ENCODE peak calls at places on chromosomes 5 and 9, in seven cellular contexts. L is tibial nerve, P is left ventricle myocardium inferior, H is epithelial cell of esophagus, E is SK-N-SH, G is endothelial cell, T is esophagus squamous epithelium. O is an unnamed sample.

GRCh38 chr5:54180616-54181015 is 129.8 kb downstream of the ARL15 start:
- DNase-seq in L (no peak), G (no peak), T (no peak), H (no peak), P (no peak), E (no peak), O (no peak)

GRCh38 chr5:86463339-86463738 is 154.4 kb upstream of the COX7C start:
- DNase-seq in E (peak), P (no peak), H (no peak), L (no peak), G (no peak), T (no peak), O (no peak)

GRCh38 chr5:94544031-94544650 is 74.3 kb downstream of the KIAA0825 start:
- DNase-seq in L (no peak), T (no peak), E (no peak), P (no peak), G (no peak), H (peak), O (no peak)

GRCh38 chr5:9339206-9339818 is 206.6 kb downstream of the SEMA5A start:
- DNase-seq in G (peak), E (peak), H (no peak), T (no peak), L (no peak), P (no peak), O (no peak)

GRCh38 chr5:86879086-86879485 is 261.3 kb downstream of the COX7C start:
- DNase-seq in T (no peak), H (no peak), L (no peak), E (no peak), G (no peak), P (no peak), O (no peak)

GRCh38 chr5:38634961-38635369 is 78.5 kb upstream of the LIFR start:
- DNase-seq in H (peak), L (no peak), G (no peak), P (no peak), E (no peak), T (no peak), O (no peak)

GRCh38 chr9:104927216-104927911 is 591 bp downstream of the ABCA1 start:
- DNase-seq in H (peak), L (no peak), T (no peak), P (peak), G (peak), E (peak), O (no peak)

GRCh38 chr5:145797336-145797735 is 37.8 kb downstream of the PRELID2 start:
- DNase-seq in L (no peak), E (no peak), G (no peak), P (no peak), H (peak), T (no peak), O (no peak)

GRCh38 chr5:168066536-168067208 is 224.8 kb upstream of the WWC1 start:
- DNase-seq in E (no peak), G (no peak), T (no peak), P (no peak), L (no peak), H (no peak), O (no peak)

GRCh38 chr9:96565684-96566360 is 53.8 kb downstream of the CDC14B start:
- DNase-seq in L (no peak), T (no peak), H (peak), E (no peak), G (no peak), P (no peak), O (no peak)

GRCh38 chr5:100667021-100667671 is 132.0 kb downstream of the FAM174A start:
- DNase-seq in T (no peak), L (no peak), P (no peak), H (peak), E (no peak), G (no peak), O (no peak)

GRCh38 chr5:6733411-6734242 is 20.4 kb downstream of the TENT4A start:
- DNase-seq in P (no peak), L (no peak), T (no peak), H (no peak), E (no peak), G (no peak), O (no peak)

GRCh38 chr5:135999396-136000139 is 29.2 kb upstream of the TGFBI start:
- DNase-seq in T (no peak), P (no peak), L (no peak), H (no peak), E (no peak), G (no peak), O (no peak)

GRCh38 chr5:141709704-141710267 is 27.8 kb upstream of the ARAP3 start:
- DNase-seq in P (no peak), H (no peak), L (no peak), T (no peak), E (no peak), G (no peak), O (no peak)

GRCh38 chr5:132059043-132059695 is 1.3 kb upstream of the IL3 start:
- DNase-seq in H (no peak), G (no peak), P (peak), E (peak), L (no peak), T (no peak), O (no peak)

GRCh38 chr5:176166427-176166826 is 71.8 kb upstream of the SIMC1 start:
- DNase-seq in G (no peak), P (no peak), T (no peak), L (no peak), E (no peak), H (peak), O (no peak)

GRCh38 chr5:64295100-64295499 is 129.5 kb downstream of the RNF180 start:
- DNase-seq in E (no peak), H (no peak), T (no peak), G (no peak), L (no peak), P (no peak), O (no peak)

GRCh38 chr5:9156282-9156681 is 389.6 kb downstream of the SEMA5A start:
- DNase-seq in G (peak), L (no peak), T (no peak), P (no peak), E (peak), H (peak), O (no peak)

GRCh38 chr5:152271420-152271819 is 133.7 kb downstream of the NMUR2 start:
- DNase-seq in P (no peak), H (peak), E (no peak), G (peak), L (no peak), T (no peak), O (no peak)

GRCh38 chr9:93911136-93911745 is 43.9 kb downstream of the BARX1 start:
- DNase-seq in L (no peak), P (no peak), T (no peak), H (no peak), G (no peak), E (no peak), O (no peak)

GRCh38 chr9:78549711-78550110 is 252.8 kb downstream of the PSAT1 start:
- DNase-seq in E (no peak), H (no peak), L (no peak), G (no peak), P (no peak), T (no peak), O (no peak)

GRCh38 chr9:131443648-131444047 is 49.8 kb downstream of the PRRC2B start:
- DNase-seq in L (no peak), P (no peak), G (no peak), H (no peak), E (no peak), T (no peak), O (no peak)

GRCh38 chr5:3428355-3428754 is 167.3 kb upstream of the IRX1 start:
- DNase-seq in L (no peak), E (no peak), P (no peak), H (no peak), T (no peak), G (no peak), O (no peak)

GRCh38 chr9:114448706-114449105 is 56.6 kb downstream of the WHRN start:
- DNase-seq in E (no peak), P (no peak), G (no peak), H (no peak), T (no peak), L (no peak), O (no peak)

GRCh38 chr5:14809369-14810144 is 62.0 kb downstream of the ANKH start:
- DNase-seq in G (no peak), H (peak), L (peak), E (no peak), T (peak), P (peak), O (peak)

GRCh38 chr9:99030082-99030481 is 74.8 kb upstream of the TGFBR1 start:
- DNase-seq in H (peak), L (no peak), G (no peak), E (no peak), T (no peak), P (no peak), O (no peak)

GRCh38 chr9:91178281-91179236 is 183.2 kb downstream of the AUH start:
- DNase-seq in T (no peak), G (no peak), L (no peak), E (no peak), H (no peak), P (no peak), O (no peak)

GRCh38 chr5:66741394-66741793 is 145.2 kb downstream of the MAST4 start:
- DNase-seq in H (no peak), L (no peak), P (no peak), E (no peak), G (no peak), T (no peak), O (no peak)

GRCh38 chr5:38463634-38464521 is 92.6 kb downstream of the LIFR start:
- DNase-seq in G (no peak), T (no peak), L (no peak), P (no peak), H (peak), E (no peak), O (no peak)

GRCh38 chr9:91758491-91758981 is 191.5 kb downstream of the ROR2 start:
- DNase-seq in G (peak), P (no peak), T (no peak), L (no peak), H (peak), E (peak), O (no peak)

GRCh38 chr9:4212661-4213060 is 87.2 kb downstream of the GLIS3 start:
- DNase-seq in H (no peak), E (no peak), G (no peak), T (no peak), L (no peak), P (no peak), O (no peak)

GRCh38 chr9:22158983-22159382 is 149.9 kb upstream of the CDKN2B start:
- DNase-seq in P (peak), L (peak), G (peak), T (no peak), H (peak), E (no peak), O (no peak)
- TF ChIP-seq CTCF in P (no peak), L (no peak), G (no peak), T (no peak), H (no peak), E (no peak), O (no peak)

GRCh38 chr9:137213160-137214060 is 7.9 kb downstream of the NDOR1 start:
- DNase-seq in E (peak), P (no peak), T (no peak), G (no peak), H (no peak), L (no peak), O (no peak)
- TF ChIP-seq CTCF in E (peak), P (no peak), T (no peak), G (no peak), H (peak), L (no peak), O (no peak)

DNA sequence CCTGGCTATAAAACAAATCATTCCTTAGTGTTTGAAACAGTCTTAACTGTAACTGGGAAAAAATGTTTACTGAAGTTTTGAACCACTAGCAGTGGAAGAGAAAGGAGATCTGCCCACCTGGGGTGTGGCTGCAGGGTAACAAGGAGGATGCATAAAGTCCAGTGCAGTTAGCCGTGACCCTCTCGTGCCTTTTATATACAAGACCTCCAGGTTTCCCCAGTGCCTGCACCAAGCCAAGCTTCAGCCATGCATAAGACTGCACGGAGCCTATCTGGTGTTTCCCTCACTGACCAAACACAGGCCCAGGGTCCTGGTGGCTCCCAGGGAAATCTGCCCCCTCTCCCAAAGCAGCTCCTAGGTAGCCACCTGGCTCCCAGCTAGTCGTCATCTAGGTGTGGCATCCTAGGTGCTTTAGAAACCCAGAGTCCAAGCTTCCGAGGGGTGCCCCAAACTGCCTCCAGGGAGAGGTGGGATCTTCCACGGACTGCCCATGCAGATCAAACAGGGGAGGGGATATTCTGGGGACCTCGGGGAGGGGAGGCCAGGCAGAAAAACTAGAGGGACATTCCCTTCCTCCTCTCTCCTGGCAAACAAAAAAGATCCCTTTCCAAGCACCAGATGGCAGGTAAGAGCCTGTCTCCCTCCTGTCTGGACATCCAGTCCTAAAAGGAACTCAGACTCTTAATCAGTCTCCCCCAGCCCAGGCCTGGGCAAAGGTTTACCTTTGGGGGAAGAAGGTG is 2.7 kb downstream of the SHB start:
- DNase-seq in E (no peak), L (no peak), G (no peak), H (peak), P (no peak), T (no peak), O (no peak)
- TF ChIP-seq CTCF in E (peak), L (no peak), G (no peak), H (peak), P (peak), T (peak), O (peak)

GRCh38 chr9:128068656-128069221 is 707 bp downstream of the SLC25A25 start:
- DNase-seq in E (peak), L (no peak), G (no peak), T (no peak), H (no peak), P (no peak), O (no peak)

GRCh38 chr9:128065907-128066712 is 1.0 kb downstream of the NAIF1 start:
- DNase-seq in E (no peak), L (no peak), G (no peak), H (no peak), T (no peak), P (no peak), O (no peak)

GRCh38 chr9:128067898-128068655 is at the start of gene SLC25A25:
- DNase-seq in E (peak), L (peak), H (peak), G (peak), P (peak), T (peak), O (peak)

GRCh38 chr9:128067622-128067897 is 440 bp upstream of the NAIF1 start:
- DNase-seq in T (no peak), G (no peak), E (no peak), L (no peak), P (no peak), H (no peak), O (no peak)

GRCh38 chr9:128066713-128067621 is at the start of gene NAIF1:
- DNase-seq in H (peak), G (peak), T (peak), L (peak), E (peak), P (peak), O (peak)
- TF ChIP-seq CTCF in H (no peak), G (no peak), T (no peak), L (no peak), E (no peak), P (no peak), O (no peak)

DNA sequence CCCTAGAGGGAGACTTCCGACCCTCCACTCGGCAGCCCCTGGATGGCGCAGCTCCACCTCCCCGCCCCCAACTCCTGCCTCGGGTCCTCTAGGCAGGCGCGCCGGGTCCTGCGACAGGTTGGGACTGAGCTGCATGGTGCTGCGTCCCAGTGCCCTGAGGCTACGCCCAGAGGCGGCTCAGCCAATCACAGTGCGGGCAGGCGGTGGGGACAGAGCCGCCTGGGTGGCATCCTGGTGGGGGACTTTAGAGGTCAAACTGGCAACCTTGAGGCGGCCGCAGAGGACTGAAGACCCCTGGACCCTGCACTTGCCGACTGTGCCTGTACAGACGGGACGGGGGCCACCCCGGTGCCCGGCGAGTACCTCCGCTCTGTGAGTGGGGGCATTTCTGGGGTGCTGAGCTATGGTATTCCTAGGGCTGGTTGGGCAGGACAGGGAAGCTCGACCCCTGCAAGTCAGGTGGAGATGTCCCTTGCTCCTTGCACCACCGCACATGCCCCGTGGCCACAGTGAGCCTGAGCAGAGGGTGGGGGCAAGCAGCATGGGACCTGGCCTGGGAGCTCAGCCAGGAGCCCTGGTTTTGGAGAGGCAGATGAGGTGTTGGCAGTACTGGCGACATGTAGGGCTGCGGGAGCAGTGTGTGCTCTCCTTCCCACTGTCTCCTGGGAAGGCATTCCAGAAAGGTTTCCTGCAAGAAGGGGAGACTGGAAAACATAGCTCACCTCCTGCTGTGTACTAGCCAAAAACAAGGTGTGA is 45.5 kb downstream of the CTSL start:
- DNase-seq in G (no peak), P (peak), L (no peak), E (peak), H (no peak), T (no peak), O (no peak)
- TF ChIP-seq CTCF in G (no peak), P (no peak), L (no peak), E (no peak), H (no peak), T (no peak), O (no peak)

DNA sequence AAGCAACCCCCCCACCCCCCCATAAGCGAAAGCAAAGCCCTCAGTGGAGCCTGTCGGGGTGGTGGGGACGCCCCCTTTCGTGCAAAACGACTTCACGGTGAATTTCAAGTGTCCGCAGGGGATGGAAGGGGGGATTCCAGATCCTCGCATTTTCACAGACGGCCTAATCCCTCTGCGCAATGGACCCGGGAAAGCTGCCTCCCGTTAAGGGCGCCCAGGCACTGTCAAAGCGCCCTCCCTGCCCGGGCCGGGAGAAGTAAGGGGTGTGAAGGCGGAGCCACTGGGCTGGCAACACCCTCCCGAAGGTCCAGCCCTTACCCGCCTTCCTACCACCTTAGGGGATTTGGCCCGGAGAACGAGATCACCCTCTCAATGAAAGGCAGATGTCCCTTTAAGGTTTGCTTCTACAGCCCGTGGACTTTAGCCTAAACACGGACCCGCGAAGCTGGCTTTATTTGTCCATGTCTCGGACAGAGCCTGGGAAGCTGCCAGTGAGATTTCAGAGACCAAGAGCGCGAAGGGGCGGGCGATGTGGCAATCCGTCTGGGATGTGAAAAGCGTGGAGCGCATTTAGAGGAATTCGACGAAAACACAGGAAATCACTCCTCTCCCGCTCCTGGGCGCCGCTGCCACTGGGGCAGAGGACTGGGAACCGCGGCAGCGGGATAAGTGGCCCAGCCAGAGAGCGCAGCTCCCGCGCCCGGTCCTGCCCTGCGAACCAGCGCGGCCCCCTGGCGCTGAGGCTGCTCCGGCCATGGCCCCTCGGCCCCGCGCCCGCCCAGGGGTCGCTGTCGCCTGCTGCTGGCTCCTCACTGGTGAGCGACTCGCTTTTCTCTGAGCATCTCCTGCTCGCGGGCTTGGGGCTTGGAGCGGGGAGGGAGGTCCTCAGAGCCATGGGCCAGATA is at the start of the genes ITGA1 and PELO:
- DNase-seq in E (peak), G (peak), P (peak), L (peak), T (no peak), H (peak), O (peak)
- TF ChIP-seq CTCF in E (peak), G (peak), P (peak), L (no peak), T (no peak), H (no peak), O (peak)

DNA sequence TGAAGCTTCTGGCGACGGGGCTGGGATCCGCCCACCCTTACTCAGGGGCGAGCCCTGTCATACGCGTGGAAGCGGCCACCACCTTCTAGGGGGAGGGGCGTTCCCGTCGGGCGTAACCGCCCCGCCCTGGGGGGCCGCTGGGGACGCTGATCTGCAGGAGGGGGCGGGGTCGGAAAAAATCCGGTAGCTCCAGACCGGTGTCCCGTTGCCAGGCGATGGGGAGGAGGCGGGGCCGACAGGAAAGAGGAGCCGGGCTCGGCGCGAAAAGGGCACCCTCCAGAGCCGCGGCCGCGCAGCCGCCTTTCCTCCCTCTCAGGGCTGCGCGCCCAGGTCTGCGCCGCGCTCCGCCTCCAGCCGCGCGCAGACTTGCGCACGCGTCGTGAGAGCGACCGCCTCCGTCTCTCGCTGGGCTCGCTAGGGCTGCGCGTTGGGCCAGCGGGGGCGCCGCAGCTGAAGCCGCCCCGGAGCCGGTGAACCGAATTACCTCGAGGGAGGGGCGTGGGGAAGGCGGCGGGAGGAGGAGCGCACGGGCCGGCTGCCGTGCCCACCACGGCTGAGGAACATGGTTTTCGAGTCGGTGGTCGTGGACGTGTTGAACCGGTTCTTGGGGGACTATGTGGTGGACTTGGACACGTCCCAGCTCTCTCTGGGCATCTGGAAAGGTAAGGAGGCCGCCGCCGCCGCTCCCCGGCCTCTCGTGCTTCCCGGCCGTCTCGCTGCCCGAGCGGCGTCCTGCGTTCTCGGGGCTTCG is at the start of gene VPS13A:
- DNase-seq in E (peak), T (peak), G (peak), P (peak), H (peak), L (peak), O (peak)
- TF ChIP-seq CTCF in E (peak), T (peak), G (no peak), P (peak), H (no peak), L (peak), O (no peak)

GRCh38 chr5:912356-913091 is 19.8 kb downstream of the TRIP13 start:
- DNase-seq in E (no peak), G (no peak), T (no peak), P (no peak), H (peak), L (no peak), O (no peak)
- TF ChIP-seq CTCF in E (peak), G (no peak), T (peak), P (no peak), H (peak), L (no peak), O (no peak)